ENCODE peak calls at places on chromosomes 13 and 19, in five cellular contexts. Q is IMR-90, E is K562, S is GM12878, O is A549. A is an unnamed sample.

GRCh38 chr13:108629353-108629752 is at the start of gene MYO16:
- DNase-seq in Q (no peak), E (peak), S (no peak), O (no peak), A (no peak)

GRCh38 chr19:46195104-46195503 is 34.4 kb upstream of the IGFL1 start:
- DNase-seq in Q (no peak), E (no peak), S (no peak), O (no peak), A (no peak)

GRCh38 chr13:67101730-67102467 is 128.2 kb downstream of the PCDH9 start:
- DNase-seq in Q (peak), E (no peak), S (no peak), O (no peak), A (no peak)

GRCh38 chr13:84237181-84237580 is 354.9 kb upstream of the SLITRK1 start:
- DNase-seq in Q (no peak), E (no peak), S (no peak), O (no peak), A (no peak)

GRCh38 chr13:98507060-98507797 is 69.7 kb downstream of the STK24 start:
- DNase-seq in Q (no peak), E (peak), S (no peak), O (peak), A (peak)

GRCh38 chr19:44499962-44500949 is at the start of gene ZNF180:
- DNase-seq in Q (peak), E (peak), S (peak), O (peak), A (peak)

GRCh38 chr19:16368385-16369305 is 44.0 kb downstream of the KLF2 start:
- DNase-seq in Q (no peak), E (no peak), S (no peak), O (no peak), A (no peak)

GRCh38 chr19:12194827-12195500 is 32.1 kb downstream of the ZNF136 start:
- DNase-seq in Q (peak), E (no peak), S (no peak), O (no peak), A (peak)

GRCh38 chr19:35204799-35205732 is 23.5 kb downstream of the FAM187B start:
- DNase-seq in Q (no peak), E (peak), S (peak), O (no peak), A (no peak)

GRCh38 chr19:3153286-3154230 is 17.7 kb downstream of the GNA15 start:
- DNase-seq in Q (no peak), E (no peak), S (no peak), O (no peak), A (no peak)

GRCh38 chr19:3152431-3152780 is 16.6 kb downstream of the GNA15 start:
- DNase-seq in Q (no peak), E (no peak), S (no peak), O (no peak), A (no peak)

GRCh38 chr19:3151563-3152430 is 16.0 kb downstream of the GNA15 start:
- DNase-seq in Q (no peak), E (no peak), S (no peak), O (no peak), A (no peak)

GRCh38 chr19:3157096-3157845 is 21.3 kb upstream of the S1PR4 start:
- DNase-seq in Q (no peak), E (no peak), S (no peak), O (no peak), A (no peak)

GRCh38 chr19:3154957-3155736 is 19.3 kb downstream of the GNA15 start:
- DNase-seq in Q (peak), E (peak), S (peak), O (peak), A (peak)
- TF ChIP-seq RCOR1 in Q (peak), E (peak), S (no peak), O (no peak), A (peak)

DNA sequence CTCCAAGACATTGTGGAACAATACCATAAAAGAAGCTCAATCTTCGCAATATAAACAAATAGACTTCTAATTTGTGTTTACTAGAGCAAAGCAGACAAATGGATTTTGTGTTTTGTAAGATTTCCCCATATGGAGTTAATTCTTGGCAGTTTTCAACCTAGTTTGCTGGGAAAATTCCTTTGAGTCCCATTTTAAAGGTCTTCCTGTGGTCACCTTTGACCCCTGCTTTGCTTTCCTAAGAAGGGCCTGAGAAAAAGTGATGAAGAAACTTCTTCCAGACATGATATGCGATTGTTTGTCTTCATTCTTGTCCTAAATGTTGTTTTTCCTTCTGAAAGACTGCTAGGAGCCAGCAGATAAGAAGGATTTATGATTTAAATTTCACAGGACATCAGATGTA is 276.5 kb downstream of the LHFPL6 start:
- DNase-seq in Q (no peak), E (no peak), S (no peak), O (no peak), A (no peak)
- TF ChIP-seq RCOR1 in Q (no peak), E (no peak), S (no peak), O (no peak), A (no peak)

DNA sequence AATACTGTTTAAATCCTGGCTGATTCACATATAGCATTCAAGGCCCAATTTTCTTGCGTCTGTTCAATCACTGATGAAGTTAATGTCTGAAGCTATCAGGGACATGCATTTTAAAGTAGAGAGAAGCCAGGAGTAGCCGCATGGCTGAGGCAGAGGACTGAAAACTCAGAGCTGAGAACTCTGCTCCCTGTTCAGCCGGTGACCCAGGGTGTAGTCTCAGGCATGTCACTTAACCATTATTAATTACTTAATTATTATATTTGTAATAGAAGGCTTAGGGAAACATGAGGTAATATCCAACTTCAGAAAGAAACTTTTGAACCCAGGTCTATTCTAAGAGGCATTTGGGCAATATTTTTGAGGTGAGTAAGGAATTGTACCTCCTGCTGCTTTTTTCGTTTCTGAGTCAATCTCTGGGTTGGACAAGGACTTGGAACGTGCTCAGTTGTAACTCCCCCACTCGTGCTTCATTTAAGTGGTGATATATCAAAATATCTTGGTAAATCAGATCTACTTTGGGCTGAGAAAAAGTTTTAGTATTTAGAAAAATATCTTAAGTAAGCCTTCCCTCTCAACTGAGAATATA is 729.0 kb downstream of the EFNB2 start:
- DNase-seq in Q (no peak), E (no peak), S (no peak), O (no peak), A (no peak)
- TF ChIP-seq RCOR1 in Q (no peak), E (no peak), S (no peak), O (no peak), A (no peak)

GRCh38 chr13:37102896-37103295 is 2.6 kb downstream of the CSNK1A1L start:
- DNase-seq in Q (no peak), E (no peak), S (no peak), O (no peak), A (no peak)
- TF ChIP-seq RCOR1 in Q (no peak), E (no peak), S (no peak), O (no peak), A (no peak)

GRCh38 chr19:3149526-3150505 is 14.0 kb downstream of the GNA15 start:
- DNase-seq in Q (no peak), E (no peak), S (no peak), O (no peak), A (no peak)

GRCh38 chr19:3148503-3148902 is 12.7 kb downstream of the GNA15 start:
- DNase-seq in Q (no peak), E (no peak), S (no peak), O (no peak), A (no peak)

GRCh38 chr19:3149089-3149488 is 13.3 kb downstream of the GNA15 start:
- DNase-seq in Q (no peak), E (no peak), S (no peak), O (no peak), A (no peak)

GRCh38 chr19:3145909-3146676 is 10.3 kb downstream of the GNA15 start:
- DNase-seq in Q (no peak), E (no peak), S (no peak), O (no peak), A (no peak)

GRCh38 chr19:3146677-3147100 is 10.9 kb downstream of the GNA15 start:
- DNase-seq in Q (no peak), E (peak), S (no peak), O (no peak), A (peak)
- TF ChIP-seq RCOR1 in Q (no peak), E (peak), S (no peak), O (no peak), A (no peak)

GRCh38 chr19:5214371-5214770 is 126.2 kb downstream of the PTPRS start:
- DNase-seq in Q (no peak), E (no peak), S (no peak), O (no peak), A (no peak)

GRCh38 chr19:5214902-5215301 is 125.7 kb downstream of the PTPRS start:
- DNase-seq in Q (no peak), E (no peak), S (no peak), O (no peak), A (no peak)

GRCh38 chr19:5215431-5215830 is 125.2 kb downstream of the PTPRS start:
- DNase-seq in Q (no peak), E (no peak), S (no peak), O (no peak), A (no peak)

GRCh38 chr19:5212101-5212500 is 128.5 kb downstream of the PTPRS start:
- DNase-seq in Q (no peak), E (no peak), S (no peak), O (no peak), A (no peak)

DNA sequence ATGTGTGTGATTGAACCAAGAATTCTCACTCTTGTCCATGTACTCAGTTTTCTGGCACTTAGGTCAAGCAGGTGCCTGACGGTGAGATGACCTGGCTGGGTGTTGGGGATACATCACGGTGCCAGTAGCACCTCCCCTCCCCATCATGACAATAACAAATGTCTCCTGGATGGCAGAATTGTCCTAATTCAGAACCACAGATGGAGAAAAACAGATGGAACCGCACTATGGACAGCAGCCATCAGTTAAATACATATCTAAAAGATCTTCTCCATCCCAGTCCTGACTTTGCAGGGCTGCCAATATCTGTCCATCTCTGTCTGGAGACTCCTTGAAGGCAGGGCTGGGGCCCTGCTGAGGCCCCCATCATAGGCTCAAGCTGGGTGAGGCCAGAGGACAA is 126.9 kb downstream of the PTPRS start:
- DNase-seq in Q (no peak), E (no peak), S (no peak), O (no peak), A (no peak)
- TF ChIP-seq RCOR1 in Q (no peak), E (no peak), S (no peak), O (no peak), A (no peak)

DNA sequence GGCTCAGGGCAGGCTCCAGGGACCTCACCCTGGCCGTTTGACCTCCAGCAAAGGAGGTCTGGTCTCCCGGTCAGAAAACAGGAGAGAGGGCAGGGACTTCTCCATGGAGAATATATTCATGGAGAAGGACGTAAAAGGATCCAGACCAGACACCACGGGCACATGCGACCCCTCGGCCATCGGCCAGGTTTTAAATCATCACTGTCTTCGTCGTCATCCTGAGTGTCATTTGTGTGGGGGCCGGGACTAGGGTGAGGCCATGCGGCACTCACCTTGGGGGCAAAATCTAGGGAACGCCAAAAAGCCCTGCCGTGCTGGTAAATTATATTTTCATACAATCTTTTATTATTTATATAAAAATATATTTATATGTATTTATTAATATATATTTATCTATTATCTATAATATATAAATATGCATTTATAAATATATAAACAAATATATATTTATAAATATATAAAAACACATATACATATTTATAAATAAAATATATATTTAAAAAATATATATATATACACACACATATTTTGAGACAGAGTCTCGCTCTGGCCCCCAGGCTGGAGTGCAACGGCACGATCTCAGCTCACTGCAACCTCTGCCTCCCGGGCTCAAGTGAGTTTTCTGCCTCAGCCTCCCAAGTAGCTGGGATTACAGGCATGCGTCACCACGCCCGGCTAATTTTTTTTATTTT is 75.4 kb downstream of the GADD45B start:
- DNase-seq in Q (no peak), E (no peak), S (no peak), O (no peak), A (no peak)
- TF ChIP-seq RCOR1 in Q (no peak), E (no peak), S (no peak), O (no peak), A (no peak)

GRCh38 chr13:94896238-94896637 is 183.9 kb upstream of the SOX21 start:
- DNase-seq in Q (no peak), E (no peak), S (no peak), O (no peak), A (no peak)

GRCh38 chr13:94906605-94907004 is 194.3 kb upstream of the SOX21 start:
- DNase-seq in Q (no peak), E (no peak), S (no peak), O (no peak), A (no peak)

GRCh38 chr13:94902722-94903407 is 190.5 kb upstream of the SOX21 start:
- DNase-seq in Q (no peak), E (no peak), S (no peak), O (no peak), A (no peak)

DNA sequence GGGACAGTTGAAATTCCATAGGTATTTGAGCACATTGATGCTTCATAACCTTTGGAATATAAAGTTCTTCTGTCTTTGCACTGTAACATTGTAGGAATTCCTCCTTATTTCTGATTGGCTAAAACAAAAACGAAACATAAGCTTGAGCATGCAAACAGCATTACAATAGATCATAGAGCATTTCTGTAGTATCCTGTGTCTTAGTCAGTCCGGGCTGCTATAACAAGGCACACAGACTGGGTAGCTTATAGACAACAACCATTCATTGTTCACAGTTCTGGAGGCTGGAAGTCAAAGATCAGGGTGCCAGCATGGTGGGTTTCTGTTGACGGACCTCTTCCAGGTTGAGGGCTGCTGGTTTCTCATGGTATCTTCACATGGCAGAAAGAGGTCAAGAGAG is 188.7 kb upstream of the SOX21 start:
- DNase-seq in Q (no peak), E (no peak), S (no peak), O (no peak), A (no peak)
- TF ChIP-seq RCOR1 in Q (no peak), E (no peak), S (no peak), O (no peak), A (no peak)

GRCh38 chr19:14031719-14032480 is at the start of gene IL27RA:
- DNase-seq in Q (peak), E (peak), S (peak), O (peak), A (peak)

GRCh38 chr19:14028901-14029300 is 953 bp downstream of the RLN3 start:
- DNase-seq in Q (no peak), E (no peak), S (no peak), O (no peak), A (peak)

GRCh38 chr19:14030997-14031718 is 404 bp upstream of the IL27RA start:
- DNase-seq in Q (no peak), E (no peak), S (no peak), O (no peak), A (peak)

GRCh38 chr19:14035706-14036105 is 4.1 kb downstream of the IL27RA start:
- DNase-seq in Q (no peak), E (no peak), S (no peak), O (no peak), A (no peak)

GRCh38 chr19:14033946-14034345 is 2.4 kb downstream of the IL27RA start:
- DNase-seq in Q (no peak), E (no peak), S (no peak), O (no peak), A (no peak)
- TF ChIP-seq RCOR1 in Q (no peak), E (peak), S (no peak), O (no peak), A (no peak)

A was measured in SK-N-SH.